ENCODE peak calls at places on chromosomes 5 and 9, in nine cellular contexts. I, O, M, N, Q, Z, Y, V and W are unnamed samples.

GRCh38 chr9:3960661-3961144 is 339.2 kb downstream of the GLIS3 start:
- DNase-seq in I (no peak), O (no peak), M (no peak), N (no peak), Q (peak; percentile 32), Z (no peak), Y (no peak), V (peak; percentile 62), W (no peak)

GRCh38 chr5:39547548-39548154 is 122.9 kb upstream of the DAB2 start:
- DNase-seq in I (no peak), O (peak; percentile 74), M (no peak), N (no peak), Q (peak; percentile 43), Z (peak; percentile 61), Y (peak; percentile 57), V (peak; percentile 59), W (no peak)

GRCh38 chr5:56011835-56012234 is 17.1 kb upstream of the IL6ST start:
- DNase-seq in I (no peak), O (no peak), M (no peak), N (peak; percentile 38), Q (peak; percentile 75), Z (no peak), Y (peak; percentile 85), V (peak; percentile 83), W (no peak)

GRCh38 chr9:124218438-124219289 is 39.1 kb upstream of the NEK6 start:
- DNase-seq in I (no peak), O (no peak), M (no peak), N (no peak), Q (peak; percentile 57), Z (no peak), Y (no peak), V (peak; percentile 66), W (peak; percentile 69)

GRCh38 chr5:14286007-14286406 is 142.9 kb downstream of the TRIO start:
- DNase-seq in I (no peak), O (no peak), M (no peak), N (no peak), Q (no peak), Z (no peak), Y (no peak), V (no peak), W (no peak)

GRCh38 chr9:23663536-23663935 is 162.5 kb downstream of the ELAVL2 start:
- DNase-seq in I (no peak), O (no peak), M (no peak), N (no peak), Q (no peak), Z (no peak), Y (no peak), V (no peak), W (no peak)

GRCh38 chr5:87311400-87312279 is 44.0 kb downstream of the RASA1 start:
- DNase-seq in I (no peak), O (no peak), M (no peak), N (no peak), Q (no peak), Z (no peak), Y (no peak), V (no peak), W (no peak)

GRCh38 chr9:108842610-108843295 is 13.0 kb downstream of the ACTL7B start:
- DNase-seq in I (no peak), O (peak; percentile 12), M (no peak), N (no peak), Q (no peak), Z (no peak), Y (no peak), V (no peak), W (no peak)

GRCh38 chr5:137344723-137345322 is 154.3 kb downstream of the SPOCK1 start:
- DNase-seq in I (no peak), O (peak; percentile 85), M (peak; percentile 9), N (no peak), Q (peak; percentile 49), Z (peak; percentile 43), Y (peak; percentile 52), V (peak; percentile 75), W (no peak)

GRCh38 chr5:167709625-167710024 is 581.8 kb upstream of the WWC1 start:
- DNase-seq in I (no peak), O (no peak), M (no peak), N (no peak), Q (no peak), Z (no peak), Y (no peak), V (no peak), W (no peak)

GRCh38 chr5:122864400-122864799 is 19.0 kb downstream of the SNX24 start:
- DNase-seq in I (no peak), O (no peak), M (no peak), N (peak; percentile 29), Q (no peak), Z (no peak), Y (no peak), V (no peak), W (no peak)